ENCODE peak calls at places on chromosomes 4 and X, in six cellular contexts. N, U, F, P, Y and Z are unnamed samples.

GRCh38 chr4:140135529-140136021 is 18.4 kb downstream of the MAML3 start:
- DNase-seq in N (no peak), U (peak), F (no peak), P (peak), Y (no peak), Z (no peak)

GRCh38 chrX:154307207-154307606 is 11.6 kb downstream of the TKTL1 start:
- DNase-seq in N (no peak), U (no peak), F (no peak), P (no peak), Y (no peak), Z (no peak)

GRCh38 chr4:168440442-168441264 is 39.6 kb downstream of the DDX60L start:
- DNase-seq in N (no peak), U (no peak), F (no peak), P (no peak), Y (no peak), Z (peak)

GRCh38 chr4:118265312-118266144 is 87.3 kb downstream of the PRSS12 start:
- DNase-seq in N (no peak), U (peak), F (peak), P (no peak), Y (no peak), Z (no peak)

GRCh38 chr4:71498002-71498401 is 159.2 kb downstream of the SLC4A4 start:
- DNase-seq in N (no peak), U (no peak), F (no peak), P (no peak), Y (no peak), Z (no peak)

GRCh38 chr4:5757536-5757935 is 46.5 kb downstream of the EVC start:
- DNase-seq in N (no peak), U (no peak), F (no peak), P (no peak), Y (no peak), Z (no peak)

GRCh38 chrX:20530319-20530979 is 263.7 kb upstream of the RPS6KA3 start:
- DNase-seq in N (no peak), U (peak), F (peak), P (peak), Y (no peak), Z (peak)

GRCh38 chr4:186137193-186137792 is 32.8 kb downstream of the FAM149A start:
- DNase-seq in N (no peak), U (no peak), F (no peak), P (peak), Y (peak), Z (no peak)

GRCh38 chrX:119942831-119943184 is 743 bp downstream of the NKAP start:
- DNase-seq in N (no peak), U (no peak), F (no peak), P (no peak), Y (no peak), Z (no peak)

GRCh38 chr4:153166971-153167501 is 37.2 kb upstream of the TRIM2 start:
- DNase-seq in N (no peak), U (no peak), F (no peak), P (no peak), Y (no peak), Z (no peak)

GRCh38 chr4:2638730-2639129 is 102.3 kb downstream of the FAM193A start:
- DNase-seq in N (no peak), U (no peak), F (no peak), P (no peak), Y (no peak), Z (no peak)

GRCh38 chr4:108142870-108143269 is 25.9 kb downstream of the LEF1 start:
- DNase-seq in N (no peak), U (no peak), F (no peak), P (no peak), Y (no peak), Z (no peak)

GRCh38 chrX:24100713-24101112 is 46.0 kb downstream of the EIF2S3 start:
- DNase-seq in N (no peak), U (no peak), F (no peak), P (no peak), Y (no peak), Z (no peak)

GRCh38 chr4:150948069-150948468 is 67.0 kb downstream of the LRBA start:
- DNase-seq in N (no peak), U (no peak), F (no peak), P (no peak), Y (no peak), Z (no peak)

GRCh38 chr4:13881880-13882279 is 254.4 kb upstream of the BOD1L1 start:
- DNase-seq in N (no peak), U (no peak), F (no peak), P (no peak), Y (no peak), Z (no peak)
- TF ChIP-seq CTCF in N (no peak), U (no peak), F (no peak), P (peak), Y (no peak), Z (no peak)

GRCh38 chr4:146192060-146192459 is 16.5 kb downstream of the LSM6 start:
- DNase-seq in N (no peak), U (peak), F (no peak), P (no peak), Y (no peak), Z (no peak)
- TF ChIP-seq CTCF in N (no peak), U (peak), F (no peak), P (peak), Y (no peak), Z (no peak)

GRCh38 chr4:23855912-23856605 is 33.8 kb downstream of the PPARGC1A start:
- DNase-seq in N (no peak), U (no peak), F (no peak), P (no peak), Y (no peak), Z (no peak)

GRCh38 chr4:23853986-23854385 is 35.9 kb downstream of the PPARGC1A start:
- DNase-seq in N (no peak), U (no peak), F (no peak), P (no peak), Y (no peak), Z (no peak)

GRCh38 chr4:23861897-23862296 is 27.9 kb downstream of the PPARGC1A start:
- DNase-seq in N (no peak), U (no peak), F (no peak), P (no peak), Y (no peak), Z (no peak)

GRCh38 chr4:23856630-23857029 is 33.2 kb downstream of the PPARGC1A start:
- DNase-seq in N (no peak), U (peak), F (no peak), P (no peak), Y (no peak), Z (no peak)

DNA sequence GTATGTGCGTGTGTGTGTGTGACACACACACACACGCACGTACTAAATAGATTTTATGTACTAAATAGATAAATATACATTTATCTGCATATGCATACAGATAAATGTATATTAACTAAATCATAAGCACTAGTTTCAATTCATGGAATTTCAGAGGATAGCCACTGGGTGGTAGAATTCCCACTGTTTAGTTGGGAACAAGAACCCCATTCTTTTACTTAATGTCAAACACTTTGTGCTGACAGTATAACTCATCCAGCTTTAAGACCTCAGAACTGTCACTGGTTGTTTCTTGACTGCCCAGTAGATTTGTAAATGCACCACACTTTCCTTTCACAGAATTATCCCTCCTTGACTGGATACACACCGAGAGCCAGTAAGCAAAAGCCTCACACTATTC is 32.5 kb downstream of the PPARGC1A start:
- DNase-seq in N (no peak), U (no peak), F (no peak), P (no peak), Y (no peak), Z (no peak)
- TF ChIP-seq CTCF in N (no peak), U (no peak), F (no peak), P (peak), Y (no peak), Z (no peak)

DNA sequence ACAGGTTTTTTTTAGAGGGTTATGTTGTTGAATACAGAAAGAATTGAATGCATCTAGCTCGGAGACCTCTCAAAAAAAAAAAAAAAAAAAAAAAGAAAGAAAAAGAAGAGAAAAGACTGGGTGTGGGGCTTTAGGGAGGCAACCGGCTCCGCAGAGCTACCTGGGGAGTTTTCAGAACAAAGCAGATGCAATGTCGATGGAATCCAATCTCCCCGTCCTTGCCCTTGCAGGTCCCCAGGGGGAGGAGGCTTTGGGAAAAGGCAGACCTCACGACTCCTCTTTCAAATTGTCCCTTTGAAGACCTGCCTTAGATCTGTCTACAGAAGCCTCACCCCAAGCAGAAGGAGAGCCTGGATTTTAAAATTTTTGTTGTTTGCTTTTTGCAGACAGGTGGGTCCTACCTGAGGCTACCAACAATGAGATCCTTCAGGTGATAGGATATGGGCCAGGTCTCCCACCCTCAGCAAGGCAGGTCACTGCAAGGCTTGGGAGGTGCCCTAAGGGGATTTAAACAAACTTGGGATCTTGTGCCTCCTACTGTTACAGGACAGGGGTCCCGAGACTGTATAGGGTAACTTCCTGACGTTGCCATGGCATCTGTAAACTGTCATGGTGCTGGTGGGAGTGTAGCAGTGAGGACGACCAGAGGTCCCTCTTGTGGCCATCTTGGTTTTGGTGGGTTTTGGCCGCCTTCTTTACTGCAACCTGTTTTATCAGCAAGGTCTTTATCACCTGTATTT is 75.2 kb upstream of the PRKX start:
- DNase-seq in N (no peak), U (no peak), F (peak), P (no peak), Y (no peak), Z (no peak)
- TF ChIP-seq CTCF in N (no peak), U (no peak), F (no peak), P (no peak), Y (no peak), Z (no peak)

GRCh38 chr4:89586864-89587263 is 250.1 kb downstream of the SNCA start:
- DNase-seq in N (no peak), U (no peak), F (no peak), P (no peak), Y (no peak), Z (no peak)
- TF ChIP-seq CTCF in N (no peak), U (no peak), F (no peak), P (peak), Y (no peak), Z (no peak)

GRCh38 chrX:107714196-107714811 is 61.3 kb downstream of the TSC22D3 start:
- DNase-seq in N (peak), U (peak), F (no peak), P (no peak), Y (no peak), Z (no peak)
- TF ChIP-seq CTCF in N (no peak), U (no peak), F (no peak), P (peak), Y (no peak), Z (no peak)

GRCh38 chrX:130147631-130148030 is 18.0 kb downstream of the AIFM1 start:
- DNase-seq in N (no peak), U (no peak), F (no peak), P (no peak), Y (no peak), Z (no peak)

GRCh38 chrX:130139474-130140201 is 26.0 kb downstream of the AIFM1 start:
- DNase-seq in N (no peak), U (no peak), F (peak), P (peak), Y (no peak), Z (no peak)

GRCh38 chrX:130145123-130145522 is 20.5 kb downstream of the AIFM1 start:
- DNase-seq in N (no peak), U (no peak), F (no peak), P (no peak), Y (no peak), Z (no peak)

DNA sequence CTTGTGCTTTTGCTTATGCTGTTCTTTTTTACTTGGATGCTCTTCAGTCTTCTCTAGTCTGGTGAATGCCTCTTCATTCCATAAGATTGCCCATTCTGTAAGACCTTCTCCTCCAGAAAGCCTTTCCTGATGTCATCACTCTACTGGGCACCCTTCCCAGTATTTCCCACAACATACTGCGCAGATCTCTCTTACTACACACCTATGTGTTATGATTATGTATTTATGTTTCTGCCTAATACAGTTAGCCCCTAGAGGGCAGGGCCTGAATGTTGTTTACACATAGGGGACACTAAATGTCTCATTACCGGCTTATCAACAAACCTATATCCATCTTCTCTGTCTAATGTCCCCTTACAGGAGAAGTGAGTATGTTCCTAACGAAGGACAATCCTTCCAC is 21.1 kb downstream of the AIFM1 start:
- DNase-seq in N (no peak), U (no peak), F (no peak), P (no peak), Y (no peak), Z (no peak)
- TF ChIP-seq CTCF in N (no peak), U (no peak), F (no peak), P (peak), Y (no peak), Z (no peak)

GRCh38 chr4:46329118-46329976 is 60.6 kb downstream of the GABRA2 start:
- DNase-seq in N (no peak), U (peak), F (peak), P (peak), Y (no peak), Z (peak)
- TF ChIP-seq CTCF in N (no peak), U (peak), F (peak), P (peak), Y (no peak), Z (peak)